ENCODE peak calls at places on chromosomes 4 and X, in eight cellular contexts. V is heart left ventricle, W is tibial nerve, F is H1, Z is right lobe of liver, D is GM12878, S is K562, Q is upper lobe of left lung. P is an unnamed sample.

GRCh38 chr4:39846135-39846534 is 131.6 kb downstream of the PDS5A start:
- DNase-seq in V (no peak), W (no peak), F (no peak), Z (no peak), D (no peak), S (no peak), Q (no peak), P (no peak)

GRCh38 chrX:71815121-71815905 is 52.2 kb downstream of the CXorf49B start:
- DNase-seq in V (no peak), W (no peak), F (no peak), Z (no peak), D (no peak), S (no peak), Q (no peak), P (no peak)

GRCh38 chr4:176875441-176875930 is 82.8 kb upstream of the VEGFC start:
- DNase-seq in V (no peak), W (no peak), F (no peak), Z (no peak), D (no peak), S (no peak), Q (no peak), P (no peak)

GRCh38 chr4:159366966-159367365 is 264.1 kb downstream of the RAPGEF2 start:
- DNase-seq in V (peak; percentile 43), W (no peak), F (no peak), Z (no peak), D (no peak), S (no peak), Q (no peak), P (no peak)

GRCh38 chr4:2819244-2820215 is 24.1 kb upstream of the ADD1 start:
- DNase-seq in V (no peak), W (no peak), F (no peak), Z (no peak), D (no peak), S (no peak), Q (no peak), P (no peak)

GRCh38 chr4:88522702-88523324 is 763 bp downstream of the PYURF start:
- DNase-seq in V (peak; percentile 17), W (peak; percentile 9), F (no peak), Z (no peak), D (no peak), S (peak; percentile 39), Q (peak; percentile 70), P (no peak)

GRCh38 chrX:130084651-130085237 is 25.6 kb downstream of the ELF4 start:
- DNase-seq in V (no peak), W (no peak), F (no peak), Z (no peak), D (peak; percentile 81), S (no peak), Q (no peak), P (no peak)

GRCh38 chrX:118448273-118448783 is 47.3 kb upstream of the DOCK11 start:
- DNase-seq in V (no peak), W (no peak), F (no peak), Z (no peak), D (no peak), S (no peak), Q (no peak), P (no peak)

DNA sequence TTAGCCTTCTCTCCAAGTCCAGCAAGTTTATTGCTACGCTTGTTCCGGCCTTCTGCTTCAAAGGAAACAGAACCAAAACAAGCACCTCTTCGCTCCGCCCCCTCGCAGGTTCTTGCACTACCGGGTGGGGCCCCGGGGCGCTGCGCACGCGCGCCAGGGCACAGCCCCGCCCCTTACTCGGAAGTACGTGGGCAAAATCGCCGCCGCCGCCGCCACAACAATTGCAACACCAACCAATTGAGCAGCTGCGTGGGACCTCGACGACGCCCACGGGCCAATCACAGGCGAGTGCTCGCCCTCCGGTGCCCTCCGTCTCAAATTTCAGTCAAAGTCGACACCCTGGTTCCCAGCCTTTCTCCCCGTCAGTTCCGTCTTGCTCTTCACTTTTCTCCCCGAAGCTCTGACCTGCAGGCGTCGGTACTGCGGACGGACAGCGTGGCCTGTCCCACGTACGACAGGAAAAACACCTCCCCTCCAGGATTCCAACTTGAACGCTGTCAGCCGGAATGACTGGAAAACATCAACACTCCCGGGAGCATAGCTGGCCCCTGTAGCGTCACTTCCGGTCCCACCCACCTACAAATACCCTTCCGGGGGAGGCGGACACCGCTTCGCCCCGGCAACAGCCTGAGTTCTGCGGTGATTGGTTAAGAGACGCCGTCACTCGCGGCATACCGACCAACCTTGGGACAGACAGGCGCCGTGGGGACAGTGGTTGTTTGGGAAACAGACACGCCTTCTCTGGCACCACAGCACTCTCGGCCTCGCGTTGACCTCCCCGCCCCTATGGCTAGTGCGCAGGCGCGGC is 624 bp upstream of the OTUD5 start:
- DNase-seq in V (peak; percentile 97), W (peak; percentile 89), F (peak; percentile 88), Z (peak; percentile 97), D (peak; percentile 87), S (peak; percentile 91), Q (peak; percentile 97), P (peak; percentile 98)
- TF ChIP-seq POLR2A in V (no peak), W (peak; percentile 74), F (no peak), Z (peak; percentile 59), D (peak; percentile 77), S (peak; percentile 83), Q (peak; percentile 82), P (peak; percentile 65)

GRCh38 chr4:67535280-67535840 is 9.9 kb downstream of the CENPC start:
- DNase-seq in V (no peak), W (no peak), F (no peak), Z (no peak), D (no peak), S (no peak), Q (no peak), P (no peak)

GRCh38 chr4:67533112-67533511 is 12.2 kb downstream of the CENPC start:
- DNase-seq in V (no peak), W (no peak), F (no peak), Z (no peak), D (no peak), S (no peak), Q (no peak), P (no peak)

GRCh38 chr4:67531349-67531748 is 14.0 kb downstream of the CENPC start:
- DNase-seq in V (no peak), W (no peak), F (no peak), Z (no peak), D (no peak), S (no peak), Q (no peak), P (no peak)
- H3K36me3 ChIP-seq in V (peaks cover 87% of the 10 kb centered on the region), W (peaks cover 79% of the 10 kb centered on the region), F (peaks cover 5% of the 10 kb centered on the region), Z (peaks cover 3% of the 10 kb centered on the region), D (peaks cover 36% of the 10 kb centered on the region), S (peaks cover 81% of the 10 kb centered on the region), Q (peaks cover 22% of the 10 kb centered on the region), P (peaks cover 4% of the 10 kb centered on the region)

GRCh38 chr4:10740227-10740626 is 55.7 kb upstream of the CLNK start:
- DNase-seq in V (no peak), W (no peak), F (no peak), Z (no peak), D (no peak), S (no peak), Q (no peak), P (no peak)

GRCh38 chr4:10738826-10739489 is 54.4 kb upstream of the CLNK start:
- DNase-seq in V (no peak), W (no peak), F (no peak), Z (no peak), D (no peak), S (no peak), Q (no peak), P (no peak)

GRCh38 chr4:10743357-10743756 is 58.8 kb upstream of the CLNK start:
- DNase-seq in V (no peak), W (no peak), F (no peak), Z (no peak), D (peak; percentile 91), S (no peak), Q (no peak), P (no peak)

GRCh38 chr4:10741221-10741620 is 56.7 kb upstream of the CLNK start:
- DNase-seq in V (no peak), W (no peak), F (no peak), Z (no peak), D (no peak), S (no peak), Q (no peak), P (no peak)

DNA sequence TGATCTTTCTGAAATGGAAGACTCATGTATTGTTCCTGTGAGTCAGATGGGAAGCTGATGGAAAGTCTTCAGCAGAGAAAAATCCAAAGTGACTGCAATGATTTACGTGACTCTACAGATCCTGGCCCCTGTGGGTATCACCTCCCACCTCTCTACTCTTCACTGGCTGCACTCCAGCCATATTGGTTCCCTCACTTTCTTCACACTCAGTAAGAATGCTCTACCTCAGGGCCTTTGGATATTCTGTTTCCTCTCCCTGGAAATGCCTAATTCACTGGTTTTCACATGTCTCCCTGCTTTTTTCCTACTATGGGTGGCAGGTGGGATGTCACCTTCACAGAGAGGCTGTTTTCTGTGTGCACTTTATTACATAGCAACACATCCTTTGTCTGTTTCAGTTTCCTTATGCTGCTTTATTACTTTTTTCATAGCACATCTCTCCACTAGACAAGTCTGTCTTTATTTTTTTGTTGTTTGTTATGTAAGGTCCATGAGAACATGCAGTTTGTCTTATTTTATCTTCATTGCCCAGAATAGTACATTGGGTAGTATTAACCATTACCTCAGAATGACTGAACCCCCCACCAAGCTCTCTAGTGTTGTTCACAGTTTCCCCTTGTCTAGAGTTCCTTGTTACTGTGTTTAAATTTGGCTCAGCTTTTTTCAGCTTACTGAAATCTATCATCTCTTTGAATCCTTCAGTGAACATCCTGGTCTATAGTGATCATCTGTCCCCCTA is 57.6 kb upstream of the CLNK start:
- DNase-seq in V (no peak), W (no peak), F (no peak), Z (no peak), D (no peak), S (no peak), Q (no peak), P (no peak)
- TF ChIP-seq POLR2A in V (no peak), W (no peak), F (no peak), Z (no peak), D (no peak), S (no peak), Q (no peak), P (no peak)

DNA sequence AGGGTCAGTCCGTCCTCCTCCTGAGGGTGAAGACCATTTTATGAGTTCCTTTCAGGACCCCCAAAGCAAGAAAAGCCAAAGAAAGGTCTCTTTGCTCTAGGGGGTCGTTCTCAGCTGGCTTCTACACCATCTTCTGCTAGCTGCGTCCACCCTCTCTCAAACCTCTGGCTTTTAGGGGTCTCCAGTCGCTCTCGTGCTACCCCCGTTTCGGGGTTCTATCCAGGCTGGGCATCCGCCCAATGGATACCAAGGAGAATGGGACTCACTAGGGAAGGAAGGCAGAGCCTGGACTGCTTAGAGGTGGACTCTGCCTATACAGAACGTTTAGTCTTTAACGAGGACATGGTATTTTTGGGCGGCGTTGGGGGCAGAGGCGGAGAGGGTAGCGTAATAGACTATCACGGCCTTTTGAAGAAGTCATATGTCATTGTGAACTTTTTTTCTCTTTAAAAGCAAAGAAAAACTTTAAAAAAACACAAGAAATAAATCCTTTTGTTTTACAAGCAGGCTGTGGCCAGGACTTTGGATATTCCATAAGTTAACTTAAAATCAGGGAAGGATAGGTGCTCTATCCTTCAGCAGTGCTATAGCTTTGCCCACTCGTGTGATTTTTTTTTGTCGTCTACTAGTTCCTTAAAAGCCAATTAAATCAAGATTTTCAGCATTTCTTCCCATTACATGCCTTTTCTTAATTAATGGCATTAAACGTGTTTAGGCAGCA is 7.1 kb upstream of the PITX2 start:
- DNase-seq in V (no peak), W (no peak), F (no peak), Z (no peak), D (no peak), S (no peak), Q (no peak), P (no peak)
- H3K36me3 ChIP-seq in V (no peaks in the 10 kb centered on the region), W (no peaks in the 10 kb centered on the region), F (no peaks in the 10 kb centered on the region), Z (no peaks in the 10 kb centered on the region), D (no peaks in the 10 kb centered on the region), S (no peaks in the 10 kb centered on the region), Q (no peaks in the 10 kb centered on the region), P (no peaks in the 10 kb centered on the region)

GRCh38 chrX:85379174-85379907 is at the start of gene POF1B:
- DNase-seq in V (peak; percentile 4), W (no peak), F (no peak), Z (no peak), D (peak; percentile 23), S (no peak), Q (no peak), P (no peak)
- TF ChIP-seq POLR2A in V (no peak), W (no peak), F (no peak), Z (no peak), D (no peak), S (no peak), Q (no peak), P (no peak)